ENCODE peak calls at places on chromosomes 12 and 14, in seven cellular contexts. Y is fibroblast of pulmonary artery; D is AG04449; F is effector memory CD8-positive, alpha-beta T cell; E is GM19239; N is CD8-positive, alpha-beta memory T cell; T is MCF 10A. P is an unnamed sample.
A peak's percentile ranks its signal among the peaks of the same experiment; 100 is the strongest.

GRCh38 chr12:56932146-56932545 is 2.1 kb downstream of the SDR9C7 start:
- DNase-seq in T (no peak), Y (peak; percentile 6), D (no peak), N (no peak), E (no peak), F (no peak), P (no peak)

GRCh38 chr12:49049566-49050224 is 10.9 kb downstream of the KMT2D start:
- DNase-seq in E (no peak), T (peak; percentile 50), D (no peak), F (no peak), Y (peak; percentile 68), N (no peak), P (peak; percentile 20)

GRCh38 chr14:95211721-95212504 is 54.6 kb upstream of the DICER1 start:
- DNase-seq in E (peak; percentile 38), D (no peak), T (no peak), Y (no peak), N (no peak), F (no peak), P (no peak)

GRCh38 chr14:101876539-101876938 is 87.8 kb upstream of the DYNC1H1 start:
- DNase-seq in T (no peak), D (no peak), N (peak; percentile 60), E (peak; percentile 55), F (peak; percentile 62), Y (peak; percentile 57), P (peak; percentile 88)

GRCh38 chr14:99274346-99275221 is 2.6 kb upstream of the BCL11B start:
- DNase-seq in Y (peak; percentile 80), T (peak; percentile 91), F (peak; percentile 46), N (peak; percentile 45), D (no peak), E (no peak), P (no peak)

GRCh38 chr14:54257424-54257823 is 139.4 kb upstream of the CDKN3 start:
- DNase-seq in Y (no peak), N (no peak), F (no peak), T (no peak), E (no peak), D (no peak), P (no peak)

GRCh38 chr14:36942522-36943245 is 229.7 kb downstream of the SLC25A21 start:
- DNase-seq in Y (peak; percentile 5), N (no peak), F (no peak), D (no peak), T (peak; percentile 55), E (no peak), P (no peak)

GRCh38 chr12:25276199-25276937 is 25.6 kb upstream of the KRAS start:
- DNase-seq in N (no peak), T (peak; percentile 95), E (no peak), F (no peak), Y (peak; percentile 90), D (no peak), P (no peak)

GRCh38 chr12:109027767-109028166 is 6.9 kb upstream of the SVOP start:
- DNase-seq in D (peak; percentile 7), Y (peak; percentile 49), F (no peak), T (no peak), E (no peak), N (no peak), P (no peak)

GRCh38 chr12:73301530-73301929 is 1029.4 kb downstream of the TRHDE start:
- DNase-seq in Y (no peak), E (no peak), T (no peak), F (no peak), N (no peak), D (no peak), P (no peak)

GRCh38 chr14:25121342-25122129 is 71.6 kb upstream of the STXBP6 start:
- DNase-seq in N (no peak), E (no peak), Y (peak; percentile 87), T (no peak), F (no peak), D (no peak), P (no peak)

GRCh38 chr14:61620130-61620946 is 75.0 kb upstream of the HIF1A start:
- DNase-seq in E (no peak), F (no peak), Y (peak; percentile 98), D (peak; percentile 91), N (no peak), T (peak; percentile 90), P (no peak)

GRCh38 chr14:31449971-31450610 is 7.2 kb downstream of the DTD2 start:
- DNase-seq in T (peak; percentile 46), N (no peak), E (no peak), D (no peak), F (no peak), Y (peak; percentile 72), P (no peak)

P was measured in Right ventricle myocardium superior.